ENCODE peak calls at places on chromosomes 3 and 15, in nine cellular contexts. V is kidney glomerular epithelial cell; I is fibroblast of pulmonary artery; C is mammary epithelial cell; N is NCI-H1092; X is CD4-positive, CD25-positive, alpha-beta regulatory T cell; T is stimulated activated CD4-positive, alpha-beta T cell treated with anti-CD3 and anti-CD28 coated beads, Interleukin-1b, Interleukin-23, amount 100 ng/mL, for 24 hours; K is astrocyte of the spinal cord; Z is HFF-Myc. U is an unnamed sample.

GRCh38 chr3:130582457-130583155 is 65.6 kb downstream of the COL6A6 start:
- DNase-seq in I (no peak), T (no peak), Z (no peak), K (no peak), X (no peak), V (no peak), N (no peak), C (no peak), U (no peak)

GRCh38 chr15:95948371-95948770 is 382.1 kb upstream of the NR2F2 start:
- DNase-seq in Z (peak), K (no peak), V (no peak), T (no peak), X (no peak), N (peak), I (no peak), C (no peak), U (no peak)

GRCh38 chr3:181985386-181985785 is 273.7 kb downstream of the SOX2 start:
- DNase-seq in X (no peak), Z (no peak), V (no peak), N (no peak), I (no peak), C (no peak), T (no peak), K (no peak), U (no peak)

GRCh38 chr3:138206196-138206595 is 19.1 kb downstream of the ARMC8 start:
- DNase-seq in Z (no peak), C (no peak), T (no peak), X (no peak), N (no peak), V (no peak), K (no peak), I (no peak), U (no peak)

GRCh38 chr15:99408236-99409096 is 157.2 kb downstream of the LRRC28 start:
- DNase-seq in I (peak), V (no peak), X (no peak), C (peak), N (peak), K (peak), T (no peak), Z (peak), U (no peak)

GRCh38 chr15:101545548-101546505 is 56.3 kb upstream of the PCSK6 start:
- DNase-seq in I (no peak), N (no peak), K (no peak), C (no peak), X (no peak), Z (no peak), T (no peak), V (no peak), U (no peak)

GRCh38 chr3:112650472-112650871 is 9.5 kb upstream of the CCDC80 start:
- DNase-seq in T (no peak), X (no peak), K (peak), V (no peak), I (no peak), N (no peak), Z (no peak), C (no peak), U (no peak)

GRCh38 chr15:75902129-75902557 is 1.5 kb upstream of the FBXO22 start:
- DNase-seq in Z (no peak), N (no peak), K (no peak), V (no peak), T (no peak), I (no peak), C (no peak), X (no peak), U (no peak)

GRCh38 chr3:194537732-194538247 is 51.0 kb upstream of the ATP13A3 start:
- DNase-seq in Z (peak), N (peak), T (no peak), V (peak), I (peak), X (no peak), C (peak), K (peak), U (no peak)

GRCh38 chr15:73941871-73942635 is 15.8 kb downstream of the LOXL1 start:
- DNase-seq in T (no peak), X (peak), N (no peak), Z (no peak), V (peak), C (no peak), K (no peak), I (no peak), U (no peak)

GRCh38 chr3:156273068-156273709 is 152.8 kb downstream of the KCNAB1 start:
- DNase-seq in K (no peak), Z (no peak), I (no peak), N (no peak), X (no peak), V (no peak), T (no peak), C (no peak), U (no peak)